ENCODE peak calls at places on chromosomes 5 and 9, in seven cellular contexts. One of them, this sample, is unnamed.

GRCh38 chr5:40877371-40877988 is 31.8 kb upstream of the C7 start:
- DNase-seq in tibial artery: no peak
- DNase-seq in NCI-H345: no peak
- DNase-seq in C1 segment of cervical spinal cord: no peak
- DNase-seq in activated T-cell treated with anti-CD3 and anti-CD28 coated beads, Interleukin-2, amount 50 U/mL, for 72 hours: peak
- DNase-seq in lung microvascular endothelial cell: no peak
- DNase-seq in AG10803: no peak
- DNase-seq in this sample: no peak

GRCh38 chr5:148826082-148826971 is at the start of gene ADRB2:
- DNase-seq in tibial artery: peak
- DNase-seq in activated T-cell treated with anti-CD3 and anti-CD28 coated beads, Interleukin-2, amount 50 U/mL, for 72 hours: peak
- DNase-seq in AG10803: peak
- DNase-seq in lung microvascular endothelial cell: peak
- DNase-seq in NCI-H345: peak
- DNase-seq in C1 segment of cervical spinal cord: peak
- DNase-seq in this sample: peak

GRCh38 chr5:52834320-52834719 is 46.6 kb downstream of the ITGA1 start:
- DNase-seq in AG10803: no peak
- DNase-seq in C1 segment of cervical spinal cord: no peak
- DNase-seq in NCI-H345: no peak
- DNase-seq in tibial artery: no peak
- DNase-seq in lung microvascular endothelial cell: no peak
- DNase-seq in activated T-cell treated with anti-CD3 and anti-CD28 coated beads, Interleukin-2, amount 50 U/mL, for 72 hours: no peak
- DNase-seq in this sample: no peak

GRCh38 chr5:137743031-137743640 is 7.2 kb upstream of the KLHL3 start:
- DNase-seq in lung microvascular endothelial cell: peak
- DNase-seq in tibial artery: no peak
- DNase-seq in NCI-H345: peak
- DNase-seq in activated T-cell treated with anti-CD3 and anti-CD28 coated beads, Interleukin-2, amount 50 U/mL, for 72 hours: peak
- DNase-seq in C1 segment of cervical spinal cord: no peak
- DNase-seq in AG10803: peak
- DNase-seq in this sample: peak

GRCh38 chr5:54616031-54616430 is 98.5 kb downstream of the SNX18 start:
- DNase-seq in NCI-H345: no peak
- DNase-seq in activated T-cell treated with anti-CD3 and anti-CD28 coated beads, Interleukin-2, amount 50 U/mL, for 72 hours: no peak
- DNase-seq in C1 segment of cervical spinal cord: no peak
- DNase-seq in AG10803: peak
- DNase-seq in tibial artery: peak
- DNase-seq in lung microvascular endothelial cell: no peak
- DNase-seq in this sample: no peak

GRCh38 chr5:34691326-34691725 is 35.2 kb downstream of the RAI14 start:
- DNase-seq in tibial artery: no peak
- DNase-seq in C1 segment of cervical spinal cord: no peak
- DNase-seq in lung microvascular endothelial cell: peak
- DNase-seq in NCI-H345: no peak
- DNase-seq in activated T-cell treated with anti-CD3 and anti-CD28 coated beads, Interleukin-2, amount 50 U/mL, for 72 hours: no peak
- DNase-seq in AG10803: peak
- DNase-seq in this sample: no peak

GRCh38 chr5:39482098-39482497 is 57.3 kb upstream of the DAB2 start:
- DNase-seq in lung microvascular endothelial cell: no peak
- DNase-seq in AG10803: no peak
- DNase-seq in NCI-H345: no peak
- DNase-seq in tibial artery: no peak
- DNase-seq in activated T-cell treated with anti-CD3 and anti-CD28 coated beads, Interleukin-2, amount 50 U/mL, for 72 hours: no peak
- DNase-seq in C1 segment of cervical spinal cord: no peak
- DNase-seq in this sample: no peak

GRCh38 chr5:97998946-97999345 is 774.5 kb upstream of the RGMB start:
- DNase-seq in tibial artery: no peak
- DNase-seq in AG10803: peak
- DNase-seq in NCI-H345: peak
- DNase-seq in C1 segment of cervical spinal cord: no peak
- DNase-seq in lung microvascular endothelial cell: no peak
- DNase-seq in activated T-cell treated with anti-CD3 and anti-CD28 coated beads, Interleukin-2, amount 50 U/mL, for 72 hours: no peak
- DNase-seq in this sample: no peak

GRCh38 chr9:133260334-133261102 is 14.5 kb downstream of the ABO start:
- DNase-seq in tibial artery: peak
- DNase-seq in AG10803: no peak
- DNase-seq in C1 segment of cervical spinal cord: no peak
- DNase-seq in NCI-H345: no peak
- DNase-seq in activated T-cell treated with anti-CD3 and anti-CD28 coated beads, Interleukin-2, amount 50 U/mL, for 72 hours: no peak
- DNase-seq in lung microvascular endothelial cell: no peak
- DNase-seq in this sample: no peak

GRCh38 chr9:94199776-94200175 is 59.3 kb upstream of the ZNF169 start:
- DNase-seq in tibial artery: no peak
- DNase-seq in C1 segment of cervical spinal cord: no peak
- DNase-seq in NCI-H345: no peak
- DNase-seq in lung microvascular endothelial cell: no peak
- DNase-seq in AG10803: peak
- DNase-seq in activated T-cell treated with anti-CD3 and anti-CD28 coated beads, Interleukin-2, amount 50 U/mL, for 72 hours: no peak
- DNase-seq in this sample: no peak

GRCh38 chr5:134110382-134110781 is 4.1 kb upstream of the TCF7 start:
- DNase-seq in activated T-cell treated with anti-CD3 and anti-CD28 coated beads, Interleukin-2, amount 50 U/mL, for 72 hours: no peak
- DNase-seq in AG10803: no peak
- DNase-seq in NCI-H345: peak
- DNase-seq in tibial artery: no peak
- DNase-seq in lung microvascular endothelial cell: no peak
- DNase-seq in C1 segment of cervical spinal cord: no peak
- DNase-seq in this sample: peak

GRCh38 chr5:154709368-154710305 is 45.5 kb upstream of the LARP1 start:
- DNase-seq in activated T-cell treated with anti-CD3 and anti-CD28 coated beads, Interleukin-2, amount 50 U/mL, for 72 hours: no peak
- DNase-seq in lung microvascular endothelial cell: no peak
- DNase-seq in AG10803: peak
- DNase-seq in tibial artery: no peak
- DNase-seq in C1 segment of cervical spinal cord: no peak
- DNase-seq in NCI-H345: no peak
- DNase-seq in this sample: no peak

GRCh38 chr9:13189362-13189761 is 90.1 kb downstream of the MPDZ start:
- DNase-seq in AG10803: no peak
- DNase-seq in lung microvascular endothelial cell: no peak
- DNase-seq in activated T-cell treated with anti-CD3 and anti-CD28 coated beads, Interleukin-2, amount 50 U/mL, for 72 hours: no peak
- DNase-seq in NCI-H345: no peak
- DNase-seq in tibial artery: no peak
- DNase-seq in C1 segment of cervical spinal cord: no peak
- DNase-seq in this sample: no peak

GRCh38 chr5:127957183-127957582 is 126.4 kb upstream of the SLC12A2 start:
- DNase-seq in activated T-cell treated with anti-CD3 and anti-CD28 coated beads, Interleukin-2, amount 50 U/mL, for 72 hours: no peak
- DNase-seq in NCI-H345: no peak
- DNase-seq in lung microvascular endothelial cell: peak
- DNase-seq in tibial artery: no peak
- DNase-seq in AG10803: peak
- DNase-seq in C1 segment of cervical spinal cord: no peak
- DNase-seq in this sample: no peak

GRCh38 chr5:148776780-148777179 is 49.6 kb upstream of the ADRB2 start:
- DNase-seq in AG10803: peak
- DNase-seq in C1 segment of cervical spinal cord: no peak
- DNase-seq in activated T-cell treated with anti-CD3 and anti-CD28 coated beads, Interleukin-2, amount 50 U/mL, for 72 hours: no peak
- DNase-seq in tibial artery: no peak
- DNase-seq in lung microvascular endothelial cell: peak
- DNase-seq in NCI-H345: no peak
- DNase-seq in this sample: no peak

GRCh38 chr9:130660326-130660682 is 4.1 kb upstream of the PRDM12 start:
- DNase-seq in lung microvascular endothelial cell: no peak
- DNase-seq in C1 segment of cervical spinal cord: no peak
- DNase-seq in activated T-cell treated with anti-CD3 and anti-CD28 coated beads, Interleukin-2, amount 50 U/mL, for 72 hours: no peak
- DNase-seq in AG10803: no peak
- DNase-seq in NCI-H345: no peak
- DNase-seq in tibial artery: no peak
- DNase-seq in this sample: peak

GRCh38 chr5:89313044-89313443 is 430.1 kb upstream of the MEF2C start:
- DNase-seq in C1 segment of cervical spinal cord: no peak
- DNase-seq in lung microvascular endothelial cell: peak
- DNase-seq in tibial artery: no peak
- DNase-seq in activated T-cell treated with anti-CD3 and anti-CD28 coated beads, Interleukin-2, amount 50 U/mL, for 72 hours: no peak
- DNase-seq in NCI-H345: no peak
- DNase-seq in AG10803: peak
- DNase-seq in this sample: peak

GRCh38 chr9:88587182-88587581 is 52.2 kb downstream of the NXNL2 start:
- DNase-seq in AG10803: peak
- DNase-seq in tibial artery: no peak
- DNase-seq in lung microvascular endothelial cell: no peak
- DNase-seq in NCI-H345: no peak
- DNase-seq in activated T-cell treated with anti-CD3 and anti-CD28 coated beads, Interleukin-2, amount 50 U/mL, for 72 hours: no peak
- DNase-seq in C1 segment of cervical spinal cord: no peak
- DNase-seq in this sample: no peak

GRCh38 chr9:89917861-89918260 is 313.0 kb downstream of the GADD45G start:
- DNase-seq in C1 segment of cervical spinal cord: no peak
- DNase-seq in lung microvascular endothelial cell: no peak
- DNase-seq in AG10803: no peak
- DNase-seq in NCI-H345: no peak
- DNase-seq in tibial artery: no peak
- DNase-seq in activated T-cell treated with anti-CD3 and anti-CD28 coated beads, Interleukin-2, amount 50 U/mL, for 72 hours: no peak
- DNase-seq in this sample: no peak

GRCh38 chr5:124806026-124806856 is 59.8 kb upstream of the ZNF608 start:
- DNase-seq in AG10803: peak
- DNase-seq in NCI-H345: peak
- DNase-seq in lung microvascular endothelial cell: peak
- DNase-seq in activated T-cell treated with anti-CD3 and anti-CD28 coated beads, Interleukin-2, amount 50 U/mL, for 72 hours: no peak
- DNase-seq in C1 segment of cervical spinal cord: peak
- DNase-seq in tibial artery: no peak
- DNase-seq in this sample: peak

GRCh38 chr9:84371737-84372136 is 31.2 kb upstream of the SLC28A3 start:
- DNase-seq in lung microvascular endothelial cell: no peak
- DNase-seq in NCI-H345: no peak
- DNase-seq in activated T-cell treated with anti-CD3 and anti-CD28 coated beads, Interleukin-2, amount 50 U/mL, for 72 hours: no peak
- DNase-seq in C1 segment of cervical spinal cord: no peak
- DNase-seq in tibial artery: no peak
- DNase-seq in AG10803: peak
- DNase-seq in this sample: no peak

GRCh38 chr9:23598994-23599393 is 227.0 kb downstream of the ELAVL2 start:
- DNase-seq in AG10803: no peak
- DNase-seq in C1 segment of cervical spinal cord: no peak
- DNase-seq in tibial artery: no peak
- DNase-seq in lung microvascular endothelial cell: no peak
- DNase-seq in activated T-cell treated with anti-CD3 and anti-CD28 coated beads, Interleukin-2, amount 50 U/mL, for 72 hours: no peak
- DNase-seq in NCI-H345: no peak
- DNase-seq in this sample: no peak

GRCh38 chr9:14313378-14313940 is 482 bp downstream of the NFIB start:
- DNase-seq in activated T-cell treated with anti-CD3 and anti-CD28 coated beads, Interleukin-2, amount 50 U/mL, for 72 hours: no peak
- DNase-seq in C1 segment of cervical spinal cord: no peak
- DNase-seq in lung microvascular endothelial cell: peak
- DNase-seq in tibial artery: no peak
- DNase-seq in NCI-H345: no peak
- DNase-seq in AG10803: peak
- DNase-seq in this sample: peak

GRCh38 chr9:86126998-86127972 is 27.9 kb upstream of the GOLM1 start:
- DNase-seq in AG10803: peak
- DNase-seq in tibial artery: no peak
- DNase-seq in activated T-cell treated with anti-CD3 and anti-CD28 coated beads, Interleukin-2, amount 50 U/mL, for 72 hours: no peak
- DNase-seq in lung microvascular endothelial cell: peak
- DNase-seq in C1 segment of cervical spinal cord: peak
- DNase-seq in NCI-H345: peak
- DNase-seq in this sample: peak

GRCh38 chr9:112076814-112077213 is 98.3 kb downstream of the SUSD1 start:
- DNase-seq in tibial artery: no peak
- DNase-seq in AG10803: no peak
- DNase-seq in C1 segment of cervical spinal cord: no peak
- DNase-seq in activated T-cell treated with anti-CD3 and anti-CD28 coated beads, Interleukin-2, amount 50 U/mL, for 72 hours: no peak
- DNase-seq in NCI-H345: no peak
- DNase-seq in lung microvascular endothelial cell: no peak
- DNase-seq in this sample: no peak

GRCh38 chr9:7097785-7098420 is 340.1 kb downstream of the KDM4C start:
- DNase-seq in NCI-H345: no peak
- DNase-seq in AG10803: no peak
- DNase-seq in activated T-cell treated with anti-CD3 and anti-CD28 coated beads, Interleukin-2, amount 50 U/mL, for 72 hours: no peak
- DNase-seq in lung microvascular endothelial cell: peak
- DNase-seq in C1 segment of cervical spinal cord: no peak
- DNase-seq in tibial artery: no peak
- DNase-seq in this sample: no peak

GRCh38 chr5:135582099-135582781 is 3.4 kb upstream of the CXCL14 start:
- DNase-seq in tibial artery: no peak
- DNase-seq in activated T-cell treated with anti-CD3 and anti-CD28 coated beads, Interleukin-2, amount 50 U/mL, for 72 hours: no peak
- DNase-seq in C1 segment of cervical spinal cord: no peak
- DNase-seq in NCI-H345: no peak
- DNase-seq in lung microvascular endothelial cell: no peak
- DNase-seq in AG10803: no peak
- DNase-seq in this sample: no peak

GRCh38 chr9:124342402-124342945 is 72.8 kb downstream of the PSMB7 start:
- DNase-seq in activated T-cell treated with anti-CD3 and anti-CD28 coated beads, Interleukin-2, amount 50 U/mL, for 72 hours: no peak
- DNase-seq in lung microvascular endothelial cell: peak
- DNase-seq in C1 segment of cervical spinal cord: no peak
- DNase-seq in NCI-H345: no peak
- DNase-seq in AG10803: no peak
- DNase-seq in tibial artery: no peak
- DNase-seq in this sample: no peak

GRCh38 chr5:74040811-74041491 is 415.0 kb downstream of the ARHGEF28 start:
- DNase-seq in NCI-H345: peak
- DNase-seq in tibial artery: no peak
- DNase-seq in C1 segment of cervical spinal cord: no peak
- DNase-seq in lung microvascular endothelial cell: no peak
- DNase-seq in AG10803: no peak
- DNase-seq in activated T-cell treated with anti-CD3 and anti-CD28 coated beads, Interleukin-2, amount 50 U/mL, for 72 hours: no peak
- DNase-seq in this sample: no peak

GRCh38 chr9:123339666-123340414 is 16.2 kb upstream of the CRB2 start:
- DNase-seq in NCI-H345: no peak
- DNase-seq in activated T-cell treated with anti-CD3 and anti-CD28 coated beads, Interleukin-2, amount 50 U/mL, for 72 hours: peak
- DNase-seq in AG10803: no peak
- DNase-seq in tibial artery: no peak
- DNase-seq in C1 segment of cervical spinal cord: peak
- DNase-seq in lung microvascular endothelial cell: no peak
- DNase-seq in this sample: peak

GRCh38 chr9:76654051-76654461 is 110.2 kb upstream of the PCA3 start:
- DNase-seq in lung microvascular endothelial cell: peak
- DNase-seq in activated T-cell treated with anti-CD3 and anti-CD28 coated beads, Interleukin-2, amount 50 U/mL, for 72 hours: no peak
- DNase-seq in tibial artery: no peak
- DNase-seq in C1 segment of cervical spinal cord: no peak
- DNase-seq in AG10803: peak
- DNase-seq in NCI-H345: no peak
- DNase-seq in this sample: no peak

GRCh38 chr9:98894766-98895165 is 48.9 kb upstream of the COL15A1 start:
- DNase-seq in lung microvascular endothelial cell: no peak
- DNase-seq in NCI-H345: no peak
- DNase-seq in activated T-cell treated with anti-CD3 and anti-CD28 coated beads, Interleukin-2, amount 50 U/mL, for 72 hours: no peak
- DNase-seq in tibial artery: no peak
- DNase-seq in AG10803: no peak
- DNase-seq in C1 segment of cervical spinal cord: no peak
- DNase-seq in this sample: no peak

GRCh38 chr9:14780251-14780650 is 57.7 kb upstream of the CER1 start:
- DNase-seq in lung microvascular endothelial cell: peak
- DNase-seq in tibial artery: no peak
- DNase-seq in AG10803: no peak
- DNase-seq in NCI-H345: no peak
- DNase-seq in C1 segment of cervical spinal cord: no peak
- DNase-seq in activated T-cell treated with anti-CD3 and anti-CD28 coated beads, Interleukin-2, amount 50 U/mL, for 72 hours: no peak
- DNase-seq in this sample: no peak

GRCh38 chr9:77177894-77178794 is 810 bp downstream of the VPS13A start:
- DNase-seq in lung microvascular endothelial cell: peak
- DNase-seq in activated T-cell treated with anti-CD3 and anti-CD28 coated beads, Interleukin-2, amount 50 U/mL, for 72 hours: peak
- DNase-seq in tibial artery: peak
- DNase-seq in NCI-H345: peak
- DNase-seq in C1 segment of cervical spinal cord: peak
- DNase-seq in AG10803: peak
- DNase-seq in this sample: peak